ENCODE peak calls at places on chromosomes 16 and 17, in nine cellular contexts. One of them, this sample, is unnamed.

GRCh38 chr17:64502809-64503208 is 3.3 kb downstream of the DDX5 start:
- DNase-seq in fibroblast of pulmonary artery: no peak
- DNase-seq in fibroblast of the conjunctiva: no peak
- DNase-seq in NCI-H2171: no peak
- DNase-seq in T-helper 9 cell: no peak
- DNase-seq in WTC11: no peak
- DNase-seq in substantia nigra: no peak
- DNase-seq in stimulated activated naive CD4-positive, alpha-beta T cell treated with Interleukin-2 at 50 U/mL for 16 hours: no peak
- DNase-seq in T-helper 17 cell: no peak
- DNase-seq in this sample: no peak

GRCh38 chr17:17818088-17818526 is 18.7 kb downstream of the SREBF1 start:
- DNase-seq in stimulated activated naive CD4-positive, alpha-beta T cell treated with Interleukin-2 at 50 U/mL for 16 hours: no peak
- DNase-seq in T-helper 9 cell: no peak
- DNase-seq in fibroblast of the conjunctiva: no peak
- DNase-seq in T-helper 17 cell: no peak
- DNase-seq in substantia nigra: no peak
- DNase-seq in NCI-H2171: no peak
- DNase-seq in WTC11: no peak
- DNase-seq in fibroblast of pulmonary artery: peak
- DNase-seq in this sample: no peak

GRCh38 chr16:18039931-18040330 is 296.6 kb downstream of the NPIPA8 start:
- DNase-seq in T-helper 9 cell: no peak
- DNase-seq in T-helper 17 cell: no peak
- DNase-seq in NCI-H2171: no peak
- DNase-seq in stimulated activated naive CD4-positive, alpha-beta T cell treated with Interleukin-2 at 50 U/mL for 16 hours: no peak
- DNase-seq in fibroblast of pulmonary artery: no peak
- DNase-seq in substantia nigra: no peak
- DNase-seq in fibroblast of the conjunctiva: no peak
- DNase-seq in WTC11: no peak
- DNase-seq in this sample: no peak

GRCh38 chr16:84193480-84193879 is 2.5 kb downstream of the ADAD2 start:
- DNase-seq in T-helper 17 cell: no peak
- DNase-seq in stimulated activated naive CD4-positive, alpha-beta T cell treated with Interleukin-2 at 50 U/mL for 16 hours: no peak
- DNase-seq in fibroblast of the conjunctiva: no peak
- DNase-seq in T-helper 9 cell: no peak
- DNase-seq in substantia nigra: no peak
- DNase-seq in fibroblast of pulmonary artery: no peak
- DNase-seq in WTC11: no peak
- DNase-seq in NCI-H2171: no peak
- DNase-seq in this sample: no peak

GRCh38 chr16:937723-938122 is 33.1 kb downstream of the LMF1 start:
- DNase-seq in NCI-H2171: no peak
- DNase-seq in T-helper 17 cell: no peak
- DNase-seq in WTC11: no peak
- DNase-seq in substantia nigra: no peak
- DNase-seq in stimulated activated naive CD4-positive, alpha-beta T cell treated with Interleukin-2 at 50 U/mL for 16 hours: no peak
- DNase-seq in fibroblast of pulmonary artery: no peak
- DNase-seq in fibroblast of the conjunctiva: no peak
- DNase-seq in T-helper 9 cell: no peak
- DNase-seq in this sample: no peak

GRCh38 chr17:66115246-66115645 is 76.7 kb downstream of the CEP112 start:
- DNase-seq in substantia nigra: no peak
- DNase-seq in NCI-H2171: no peak
- DNase-seq in fibroblast of the conjunctiva: no peak
- DNase-seq in WTC11: no peak
- DNase-seq in fibroblast of pulmonary artery: peak
- DNase-seq in T-helper 9 cell: no peak
- DNase-seq in T-helper 17 cell: no peak
- DNase-seq in stimulated activated naive CD4-positive, alpha-beta T cell treated with Interleukin-2 at 50 U/mL for 16 hours: no peak
- DNase-seq in this sample: no peak

GRCh38 chr17:6853764-6854442 is 22.4 kb upstream of the TEKT1 start:
- DNase-seq in fibroblast of the conjunctiva: no peak
- DNase-seq in T-helper 9 cell: no peak
- DNase-seq in T-helper 17 cell: no peak
- DNase-seq in stimulated activated naive CD4-positive, alpha-beta T cell treated with Interleukin-2 at 50 U/mL for 16 hours: peak
- DNase-seq in substantia nigra: no peak
- DNase-seq in WTC11: peak
- DNase-seq in fibroblast of pulmonary artery: no peak
- DNase-seq in NCI-H2171: no peak
- DNase-seq in this sample: no peak

GRCh38 chr16:2008631-2009301 is 855 bp downstream of the ZNF598 start:
- DNase-seq in WTC11: no peak
- DNase-seq in substantia nigra: no peak
- DNase-seq in fibroblast of the conjunctiva: no peak
- DNase-seq in fibroblast of pulmonary artery: peak
- DNase-seq in NCI-H2171: no peak
- DNase-seq in T-helper 9 cell: no peak
- DNase-seq in T-helper 17 cell: no peak
- DNase-seq in stimulated activated naive CD4-positive, alpha-beta T cell treated with Interleukin-2 at 50 U/mL for 16 hours: no peak
- DNase-seq in this sample: no peak

GRCh38 chr17:83083368-83084201 is 4.2 kb downstream of the METRNL start:
- DNase-seq in T-helper 17 cell: no peak
- DNase-seq in NCI-H2171: no peak
- DNase-seq in T-helper 9 cell: peak
- DNase-seq in WTC11: no peak
- DNase-seq in substantia nigra: no peak
- DNase-seq in fibroblast of the conjunctiva: peak
- DNase-seq in stimulated activated naive CD4-positive, alpha-beta T cell treated with Interleukin-2 at 50 U/mL for 16 hours: peak
- DNase-seq in fibroblast of pulmonary artery: peak
- DNase-seq in this sample: no peak

GRCh38 chr17:45243750-45244149 is 18.1 kb downstream of the SPATA32 start:
- DNase-seq in fibroblast of the conjunctiva: no peak
- DNase-seq in T-helper 9 cell: no peak
- DNase-seq in substantia nigra: no peak
- DNase-seq in T-helper 17 cell: no peak
- DNase-seq in NCI-H2171: no peak
- DNase-seq in fibroblast of pulmonary artery: no peak
- DNase-seq in stimulated activated naive CD4-positive, alpha-beta T cell treated with Interleukin-2 at 50 U/mL for 16 hours: no peak
- DNase-seq in WTC11: no peak
- DNase-seq in this sample: no peak

GRCh38 chr17:72972263-72972951 is 120.1 kb downstream of the SLC39A11 start:
- DNase-seq in NCI-H2171: no peak
- DNase-seq in WTC11: no peak
- DNase-seq in T-helper 17 cell: no peak
- DNase-seq in T-helper 9 cell: no peak
- DNase-seq in fibroblast of pulmonary artery: no peak
- DNase-seq in fibroblast of the conjunctiva: no peak
- DNase-seq in substantia nigra: no peak
- DNase-seq in stimulated activated naive CD4-positive, alpha-beta T cell treated with Interleukin-2 at 50 U/mL for 16 hours: no peak
- DNase-seq in this sample: no peak

This sample was measured in glutamatergic neuron.